ENCODE peak calls at places on chromosomes 7 and 10, in six cellular contexts. D, I, B, P, N and X are unnamed samples.

GRCh38 chr10:89852872-89853271 is 151.5 kb downstream of the KIF20B start:
- DNase-seq in D (no peak), I (no peak), B (no peak), P (no peak), N (no peak), X (no peak)

GRCh38 chr7:106167439-106168136 is 55.5 kb upstream of the SYPL1 start:
- DNase-seq in D (no peak), I (no peak), B (no peak), P (no peak), N (no peak), X (no peak)

GRCh38 chr7:110766874-110767273 is 324.1 kb upstream of the LRRN3 start:
- DNase-seq in D (no peak), I (no peak), B (no peak), P (no peak), N (no peak), X (no peak)

GRCh38 chr7:135761751-135762488 is 13.3 kb upstream of the FAM180A start:
- DNase-seq in D (no peak), I (peak), B (no peak), P (no peak), N (no peak), X (no peak)

GRCh38 chr10:86769991-86770390 is 13.6 kb downstream of the BMPR1A start:
- DNase-seq in D (no peak), I (no peak), B (no peak), P (no peak), N (no peak), X (no peak)

GRCh38 chr10:50679149-50679548 is 55.4 kb upstream of the SGMS1 start:
- DNase-seq in D (no peak), I (no peak), B (no peak), P (no peak), N (no peak), X (no peak)

GRCh38 chr10:28179490-28180099 is 123.3 kb downstream of the MPP7 start:
- DNase-seq in D (no peak), I (no peak), B (peak), P (no peak), N (no peak), X (no peak)

GRCh38 chr10:132939957-132940790 is 2.2 kb downstream of the CFAP46 start:
- DNase-seq in D (no peak), I (peak), B (peak), P (peak), N (peak), X (peak)

GRCh38 chr7:77679608-77680007 is 16.7 kb upstream of the RSBN1L start:
- DNase-seq in D (no peak), I (no peak), B (no peak), P (no peak), N (no peak), X (no peak)

GRCh38 chr7:124754576-124755264 is 10.9 kb downstream of the GPR37 start:
- DNase-seq in D (no peak), I (no peak), B (no peak), P (no peak), N (no peak), X (no peak)

GRCh38 chr10:68043030-68043429 is 32.1 kb downstream of the HERC4 start:
- DNase-seq in D (no peak), I (no peak), B (no peak), P (no peak), N (no peak), X (no peak)

GRCh38 chr10:101960879-101961395 is 95.0 kb downstream of the ARMH3 start:
- DNase-seq in D (no peak), I (no peak), B (no peak), P (no peak), N (no peak), X (no peak)

GRCh38 chr10:94571528-94571927 is 25.9 kb downstream of the HELLS start:
- DNase-seq in D (no peak), I (no peak), B (no peak), P (no peak), N (no peak), X (no peak)

GRCh38 chr10:89142562-89142961 is 64.6 kb downstream of the CH25H start:
- DNase-seq in D (no peak), I (no peak), B (no peak), P (no peak), N (no peak), X (no peak)

GRCh38 chr10:63166742-63167258 is 33.7 kb downstream of the NRBF2 start:
- DNase-seq in D (no peak), I (no peak), B (peak), P (no peak), N (no peak), X (no peak)

GRCh38 chr7:74476546-74477095 is 22.9 kb downstream of the GTF2IRD1 start:
- DNase-seq in D (no peak), I (no peak), B (no peak), P (no peak), N (no peak), X (no peak)

GRCh38 chr7:144477348-144477747 is 73.9 kb upstream of the NOBOX start:
- DNase-seq in D (no peak), I (no peak), B (no peak), P (no peak), N (no peak), X (no peak)

DNA sequence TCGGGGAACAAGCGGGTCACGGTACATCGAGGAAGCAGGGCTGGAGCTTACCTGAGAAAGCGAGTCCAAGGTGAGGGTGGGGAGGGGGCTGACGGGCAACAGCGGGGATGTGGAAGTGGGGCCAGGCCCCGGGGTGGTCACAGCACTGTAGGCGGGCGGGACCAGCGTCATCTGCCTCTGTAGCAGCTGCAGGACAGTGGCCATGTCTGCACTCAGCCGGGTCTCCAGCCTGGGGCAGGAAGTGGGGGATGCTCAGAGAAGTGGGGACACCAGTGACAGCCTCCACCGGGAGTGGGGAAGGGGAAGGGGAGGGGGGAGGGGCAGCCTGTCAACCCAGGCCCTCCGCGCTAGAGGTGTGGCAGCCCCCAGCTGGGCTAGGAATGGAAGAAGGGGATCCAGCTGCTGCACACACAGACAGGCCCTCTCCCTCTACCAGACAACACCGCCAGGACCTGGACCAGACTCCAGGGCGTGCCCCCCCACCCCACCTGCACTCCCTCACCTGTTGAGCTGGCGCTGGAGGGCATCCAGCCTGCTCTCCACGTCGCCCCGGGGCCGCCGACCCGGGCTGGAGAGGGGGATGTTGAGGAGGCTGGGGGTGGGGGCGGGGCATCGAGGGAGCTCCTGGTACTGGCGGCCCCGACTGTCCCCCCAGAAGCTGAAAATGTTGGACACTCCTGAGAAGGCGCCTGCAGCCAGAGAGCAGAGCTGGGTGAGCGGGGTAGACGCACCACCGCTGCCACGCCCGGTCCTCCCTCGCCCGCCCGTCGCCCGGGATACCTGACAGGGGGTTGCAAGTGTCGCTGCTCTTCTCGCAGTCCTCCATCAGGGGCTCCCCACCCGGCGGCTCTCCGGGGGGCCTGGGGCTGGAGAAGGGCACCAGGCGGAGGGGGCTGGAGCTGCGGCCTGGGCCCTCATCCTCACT is 31.0 kb downstream of the KCNH2 start:
- DNase-seq in D (no peak), I (peak), B (no peak), P (peak), N (peak), X (peak)
- H3K27ac ChIP-seq in D (no peak), I (no peak), B (no peak), P (no peak), N (no peak), X (no peak)

GRCh38 chr7:12788171-12788570 is 100.7 kb downstream of the ARL4A start:
- DNase-seq in D (no peak), I (no peak), B (no peak), P (no peak), N (no peak), X (no peak)

GRCh38 chr7:12788591-12788990 is 101.2 kb downstream of the ARL4A start:
- DNase-seq in D (no peak), I (no peak), B (no peak), P (no peak), N (no peak), X (no peak)

GRCh38 chr7:12786494-12786893 is 99.1 kb downstream of the ARL4A start:
- DNase-seq in D (no peak), I (no peak), B (no peak), P (no peak), N (no peak), X (no peak)

GRCh38 chr7:12783421-12783820 is 96.0 kb downstream of the ARL4A start:
- DNase-seq in D (no peak), I (no peak), B (no peak), P (no peak), N (no peak), X (no peak)

DNA sequence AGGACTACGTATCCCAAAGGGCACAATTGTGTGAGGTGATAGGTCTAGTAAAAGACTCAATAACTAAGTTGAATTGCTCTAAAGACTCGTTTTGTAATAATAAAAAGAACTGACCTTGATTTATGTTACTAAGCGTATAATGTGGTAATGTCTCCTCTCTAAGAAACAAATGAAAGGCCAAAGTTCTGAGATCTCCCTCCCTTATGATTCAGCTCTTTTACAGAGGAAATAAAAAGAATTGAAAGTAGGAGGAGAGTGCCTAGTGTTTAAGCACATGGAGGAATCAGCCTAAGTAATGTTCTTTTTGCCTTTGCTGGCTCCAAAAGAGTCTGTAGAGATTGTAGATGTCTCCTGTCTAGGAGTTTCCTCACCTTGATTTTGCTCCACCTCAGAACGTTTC is 98.0 kb downstream of the ARL4A start:
- DNase-seq in D (no peak), I (no peak), B (no peak), P (no peak), N (no peak), X (no peak)
- H3K4me3 ChIP-seq in D (no peak), I (no peak), B (no peak), P (no peak), N (no peak), X (no peak)

GRCh38 chr7:46191776-46192175 is 270.7 kb upstream of the IGFBP3 start:
- DNase-seq in D (no peak), I (no peak), B (peak), P (no peak), N (no peak), X (no peak)
- H3K27ac ChIP-seq in D (no peak), I (no peak), B (peak), P (no peak), N (no peak), X (no peak)

GRCh38 chr10:821322-821721 is 110.2 kb downstream of the LARP4B start:
- DNase-seq in D (no peak), I (no peak), B (no peak), P (no peak), N (no peak), X (no peak)
- H3K4me3 ChIP-seq in D (no peak), I (no peak), B (no peak), P (no peak), N (no peak), X (no peak)